ENCODE peak calls at places on chromosomes 5 and 9, in eight cellular contexts. A, M, Z, B, H, Y, T and R are unnamed samples.

GRCh38 chr5:13378073-13378472 is 566.4 kb downstream of the DNAH5 start:
- DNase-seq in A (peak), B (no peak), Z (no peak), H (no peak), M (peak), T (no peak), Y (no peak), R (peak)

GRCh38 chr5:36870399-36871040 is 6.0 kb upstream of the NIPBL start:
- DNase-seq in T (peak), H (peak), B (peak), Y (peak), M (peak), Z (peak), A (peak), R (peak)

GRCh38 chr5:141778211-141778610 is 96.2 kb upstream of the ARAP3 start:
- DNase-seq in H (no peak), M (no peak), A (peak), Y (peak), B (peak), Z (no peak), T (no peak), R (peak)

GRCh38 chr9:82332018-82332773 is 343.6 kb downstream of the SPATA31D1 start:
- DNase-seq in M (peak), B (no peak), Z (no peak), Y (peak), H (peak), T (no peak), A (peak), R (peak)

GRCh38 chr9:23669776-23670175 is 156.3 kb downstream of the ELAVL2 start:
- DNase-seq in Y (no peak), M (no peak), A (no peak), T (no peak), Z (no peak), H (no peak), B (no peak), R (no peak)

GRCh38 chr5:109571785-109572184 is 117.9 kb upstream of the MAN2A1 start:
- DNase-seq in T (no peak), H (no peak), B (no peak), Y (no peak), M (no peak), A (no peak), Z (no peak), R (no peak)

GRCh38 chr9:91954841-91955471 is 4.9 kb upstream of the ROR2 start:
- DNase-seq in B (peak), M (peak), H (peak), T (peak), A (peak), Y (peak), Z (peak), R (peak)

GRCh38 chr5:146427619-146427997 is 19.5 kb upstream of the TCERG1 start:
- DNase-seq in T (no peak), A (no peak), B (no peak), H (no peak), Y (no peak), Z (no peak), M (no peak), R (no peak)

GRCh38 chr5:34002629-34003328 is 5.1 kb downstream of the AMACR start:
- DNase-seq in H (no peak), Z (no peak), M (no peak), B (no peak), A (peak), Y (no peak), T (peak), R (no peak)

GRCh38 chr5:129904667-129905466 is 602 bp downstream of the CHSY3 start:
- DNase-seq in A (no peak), B (no peak), Y (peak), T (peak), H (no peak), M (no peak), Z (no peak), R (no peak)

GRCh38 chr5:93583799-93584530 is 943 bp downstream of the NR2F1 start:
- DNase-seq in T (peak), A (peak), H (no peak), Z (no peak), B (peak), M (peak), Y (peak), R (no peak)

GRCh38 chr9:101376117-101376866 is 8.5 kb downstream of the BAAT start:
- DNase-seq in H (peak), A (peak), B (no peak), T (no peak), M (no peak), Z (no peak), Y (no peak), R (peak)

GRCh38 chr5:150234606-150235547 is 45.0 kb downstream of the SLC6A7 start:
- DNase-seq in Z (no peak), H (no peak), M (no peak), A (no peak), T (no peak), Y (no peak), B (peak), R (no peak)

GRCh38 chr9:72255546-72255925 is 106.3 kb downstream of the GDA start:
- DNase-seq in B (no peak), H (no peak), Y (no peak), M (no peak), Z (no peak), A (no peak), T (no peak), R (no peak)

GRCh38 chr9:129118799-129119198 is 7.6 kb downstream of the PTPA start:
- DNase-seq in T (no peak), H (no peak), B (no peak), Y (no peak), Z (no peak), M (no peak), A (no peak), R (no peak)

GRCh38 chr5:159316519-159317383 is 13.5 kb downstream of the IL12B start:
- DNase-seq in B (peak), M (peak), A (peak), Z (no peak), T (peak), H (peak), Y (peak), R (peak)

GRCh38 chr5:56302027-56302426 is 68.9 kb upstream of the ANKRD55 start:
- DNase-seq in H (no peak), T (no peak), M (peak), Z (no peak), B (no peak), A (peak), Y (peak), R (peak)

GRCh38 chr5:38673671-38674071 is 117.2 kb upstream of the LIFR start:
- DNase-seq in A (no peak), H (no peak), M (peak), B (peak), Z (peak), Y (no peak), T (peak), R (no peak)

GRCh38 chr5:134975078-134975715 is 7.5 kb downstream of the CATSPER3 start:
- DNase-seq in H (no peak), Z (no peak), A (peak), M (no peak), T (no peak), B (no peak), Y (peak), R (no peak)

GRCh38 chr5:124436294-124436693 is 310.1 kb downstream of the ZNF608 start:
- DNase-seq in T (no peak), A (peak), B (no peak), Y (peak), H (no peak), M (no peak), Z (no peak), R (peak)

GRCh38 chr5:52784741-52785140 is 3.0 kb upstream of the ITGA1 start:
- DNase-seq in A (peak), Z (no peak), B (no peak), T (no peak), M (peak), H (no peak), Y (peak), R (no peak)

GRCh38 chr5:178673801-178674200 is 47.0 kb upstream of the CLK4 start:
- DNase-seq in A (no peak), Z (no peak), T (no peak), Y (no peak), M (no peak), B (no peak), H (no peak), R (no peak)

GRCh38 chr9:3490957-3491356 is 34.8 kb downstream of the RFX3 start:
- DNase-seq in Z (no peak), M (no peak), H (no peak), B (no peak), T (no peak), Y (no peak), A (no peak), R (no peak)

GRCh38 chr5:76367623-76368366 is 35.3 kb upstream of the IQGAP2 start:
- DNase-seq in Y (peak), B (no peak), M (peak), H (no peak), Z (no peak), T (peak), A (peak), R (peak)

GRCh38 chr9:123344273-123345096 is 11.5 kb upstream of the CRB2 start:
- DNase-seq in B (peak), Z (no peak), M (no peak), Y (no peak), H (no peak), T (no peak), A (no peak), R (no peak)

GRCh38 chr9:136326061-136326776 is 1.1 kb upstream of the GPSM1 start:
- DNase-seq in M (no peak), B (no peak), Y (peak), T (no peak), H (no peak), Z (no peak), A (peak), R (peak)

GRCh38 chr5:89133129-89133528 is 250.1 kb upstream of the MEF2C start:
- DNase-seq in A (no peak), Z (no peak), H (no peak), M (no peak), T (no peak), Y (no peak), B (no peak), R (no peak)

GRCh38 chr5:177432905-177433657 is 6.6 kb downstream of the GRK6 start:
- DNase-seq in H (no peak), Y (no peak), T (no peak), Z (no peak), M (no peak), B (no peak), A (no peak), R (no peak)

GRCh38 chr5:177431317-177432142 is 5.1 kb downstream of the GRK6 start:
- DNase-seq in Y (no peak), H (no peak), T (no peak), B (peak), A (no peak), Z (no peak), M (no peak), R (no peak)

GRCh38 chr5:177433658-177434217 is 7.3 kb downstream of the GRK6 start:
- DNase-seq in T (no peak), B (no peak), A (no peak), Y (no peak), M (no peak), Z (no peak), H (no peak), R (no peak)

GRCh38 chr5:177430972-177431316 is 4.5 kb downstream of the GRK6 start:
- DNase-seq in A (no peak), T (no peak), H (no peak), Z (no peak), B (no peak), Y (no peak), M (no peak), R (no peak)

GRCh38 chr5:177432143-177432904 is 5.8 kb downstream of the GRK6 start:
- DNase-seq in B (no peak), T (no peak), A (no peak), Y (no peak), H (no peak), Z (no peak), M (no peak), R (no peak)
- H3K4me2 ChIP-seq in B (peak), T (no peak), A (no peak), Y (no peak), H (no peak), Z (no peak), M (no peak), R (no peak)

GRCh38 chr5:180238631-180239030 is 29.6 kb upstream of the RASGEF1C start:
- DNase-seq in B (no peak), M (no peak), A (no peak), H (no peak), Y (no peak), T (no peak), Z (no peak), R (no peak)

GRCh38 chr5:180235846-180236245 is 26.8 kb upstream of the RASGEF1C start:
- DNase-seq in M (no peak), B (no peak), Z (no peak), T (no peak), Y (no peak), A (no peak), H (no peak), R (no peak)

GRCh38 chr5:180234271-180234670 is 25.3 kb upstream of the RASGEF1C start:
- DNase-seq in B (no peak), A (no peak), Z (no peak), T (no peak), H (no peak), Y (no peak), M (no peak), R (no peak)

GRCh38 chr5:180235077-180235476 is 26.1 kb upstream of the RASGEF1C start:
- DNase-seq in B (no peak), H (no peak), T (peak), A (no peak), Z (no peak), M (no peak), Y (no peak), R (no peak)

GRCh38 chr5:180233729-180234128 is 24.7 kb upstream of the RASGEF1C start:
- DNase-seq in Y (no peak), T (no peak), M (no peak), Z (no peak), H (no peak), B (no peak), A (no peak), R (no peak)
- H3K4me2 ChIP-seq in Y (no peak), T (no peak), M (no peak), Z (no peak), H (no peak), B (no peak), A (no peak), R (no peak)

GRCh38 chr5:1882337-1883119 is at the start of gene IRX4:
- DNase-seq in Z (peak), H (peak), Y (no peak), M (peak), A (peak), B (no peak), T (peak), R (peak)
- H3K4me2 ChIP-seq in Z (peak), H (peak), Y (peak), M (peak), A (peak), B (no peak), T (peak), R (peak)

GRCh38 chr9:99712214-99712613 is 109.5 kb upstream of the NR4A3 start:
- DNase-seq in Z (no peak), T (no peak), M (no peak), H (no peak), Y (no peak), A (no peak), B (no peak), R (no peak)

DNA sequence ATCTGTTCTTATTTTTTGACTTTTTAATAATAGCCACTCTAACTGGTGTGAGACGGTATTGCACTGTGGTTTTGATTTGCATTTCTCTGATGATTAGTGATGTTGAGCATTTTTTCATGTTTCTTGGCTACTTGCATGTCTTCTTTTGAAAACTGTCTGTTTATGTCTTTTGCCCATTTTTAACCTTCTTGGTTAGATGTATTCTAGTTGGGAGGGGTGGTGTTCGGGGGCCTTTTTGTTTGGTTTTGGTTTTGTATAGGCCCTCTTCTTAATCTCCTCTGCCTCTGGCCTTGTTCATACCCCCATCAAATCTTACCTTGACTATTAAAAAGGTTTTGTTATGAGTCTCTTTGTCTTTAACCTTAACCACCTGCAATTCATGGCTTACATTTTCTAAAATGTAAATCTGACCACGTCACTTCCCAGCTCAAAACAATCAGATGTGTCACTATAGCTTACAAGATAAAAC is 107.8 kb upstream of the NR4A3 start:
- DNase-seq in B (no peak), M (peak), Z (no peak), Y (no peak), A (no peak), T (no peak), H (no peak), R (no peak)
- H3K4me2 ChIP-seq in B (peak), M (no peak), Z (no peak), Y (no peak), A (no peak), T (no peak), H (no peak), R (no peak)

GRCh38 chr9:113591899-113592625 is 128.5 kb downstream of the RGS3 start:
- DNase-seq in H (no peak), T (no peak), M (no peak), A (no peak), B (no peak), Y (no peak), Z (no peak), R (no peak)
- H3K4me2 ChIP-seq in H (no peak), T (no peak), M (no peak), A (no peak), B (no peak), Y (no peak), Z (no peak), R (no peak)

GRCh38 chr9:97804059-97804365 is 49.0 kb upstream of the FOXE1 start:
- DNase-seq in Z (no peak), B (no peak), M (no peak), Y (no peak), H (no peak), A (no peak), T (no peak), R (no peak)
- H3K4me2 ChIP-seq in Z (peak), B (peak), M (peak), Y (peak), H (peak), A (no peak), T (peak), R (peak)